ENCODE peak calls at places on chromosomes 1 and 21, in ten cellular contexts. F, K, Q, J, B, N, W, G, L and Z are unnamed samples.

GRCh38 chr1:8943516-8943896 is 2.2 kb upstream of the CA6 start:
- DNase-seq in L (no peak), J (no peak), N (no peak), K (no peak), B (no peak), W (no peak), Q (no peak), G (no peak), F (no peak), Z (no peak)

GRCh38 chr1:1429671-1430073 is 5.8 kb upstream of the VWA1 start:
- DNase-seq in L (no peak), N (no peak), B (no peak), W (no peak), G (no peak), Q (no peak), K (no peak), J (no peak), F (peak; percentile 71), Z (no peak)

GRCh38 chr1:13583964-13584791 is 546 bp downstream of the PDPN start:
- DNase-seq in G (peak; percentile 85), B (no peak), N (no peak), W (no peak), J (no peak), K (no peak), L (no peak), Q (no peak), F (peak; percentile 58), Z (peak; percentile 66)

GRCh38 chr21:36203603-36203889 is 46.9 kb downstream of the DOP1B start:
- DNase-seq in J (no peak), Q (no peak), N (peak; percentile 91), F (peak; percentile 74), W (peak; percentile 31), B (peak; percentile 70), G (peak; percentile 94), L (no peak), K (peak; percentile 12), Z (peak; percentile 91)

GRCh38 chr21:36767096-36767495 is 68.2 kb downstream of the SIM2 start:
- DNase-seq in Q (no peak), K (no peak), G (no peak), J (no peak), F (no peak), W (no peak), N (no peak), B (no peak), L (no peak), Z (no peak)

GRCh38 chr1:65431111-65431705 is 10.7 kb downstream of the LEPR start:
- DNase-seq in Q (no peak), B (no peak), G (peak; percentile 42), L (no peak), J (peak; percentile 64), F (peak; percentile 83), N (peak; percentile 52), K (no peak), W (peak; percentile 36), Z (no peak)

GRCh38 chr1:218315638-218316037 is 29.5 kb upstream of the TGFB2 start:
- DNase-seq in K (no peak), F (no peak), N (no peak), J (no peak), B (no peak), L (no peak), G (no peak), Q (no peak), W (no peak), Z (no peak)

GRCh38 chr1:32138965-32139364 is 31.1 kb downstream of the KPNA6 start:
- DNase-seq in F (peak; percentile 41), B (no peak), L (no peak), J (no peak), W (peak; percentile 20), K (no peak), G (peak; percentile 66), Q (no peak), N (peak; percentile 29), Z (peak; percentile 80)

GRCh38 chr1:213484333-213484732 is 433.3 kb downstream of the RPS6KC1 start:
- DNase-seq in W (no peak), J (no peak), N (no peak), L (no peak), F (no peak), B (no peak), Q (no peak), K (no peak), G (no peak), Z (no peak)

GRCh38 chr21:41604583-41605041 is 96.7 kb upstream of the TMPRSS2 start:
- DNase-seq in B (no peak), F (no peak), N (no peak), J (no peak), Q (no peak), G (no peak), K (no peak), W (no peak), L (no peak), Z (no peak)

GRCh38 chr1:109446236-109446635 is 20.0 kb upstream of the PSMA5 start:
- DNase-seq in F (no peak), J (no peak), K (no peak), G (no peak), W (no peak), L (no peak), N (no peak), B (no peak), Q (no peak), Z (no peak)

GRCh38 chr1:103106426-103107321 is 1.6 kb downstream of the COL11A1 start:
- DNase-seq in F (peak; percentile 63), J (peak; percentile 62), W (peak; percentile 54), G (peak; percentile 60), L (no peak), N (peak; percentile 59), Q (no peak), B (no peak), K (peak; percentile 2), Z (peak; percentile 54)

GRCh38 chr1:113141650-113142473 is 68.9 kb downstream of the LRIG2 start:
- DNase-seq in L (no peak), N (peak; percentile 22), F (peak; percentile 69), G (peak; percentile 52), B (no peak), J (no peak), W (peak; percentile 24), K (no peak), Q (no peak), Z (peak; percentile 62)

GRCh38 chr1:209537336-209538114 is 46.0 kb upstream of the CAMK1G start:
- DNase-seq in Q (no peak), N (peak; percentile 52), G (no peak), J (no peak), L (no peak), K (no peak), F (no peak), B (no peak), W (no peak), Z (peak; percentile 33)